ENCODE peak calls at places on chromosomes 13 and 19, in five cellular contexts. S is fibroblast of lung, V is mammary epithelial cell, E is HepG2, Z is neural progenitor cell. O is an unnamed sample.

GRCh38 chr19:17681505-17682125 is 6.5 kb downstream of the UNC13A start:
- DNase-seq in S (peak), V (no peak), E (no peak), Z (peak), O (peak)

GRCh38 chr19:20969898-20970297 is 46.8 kb downstream of the ZNF85 start:
- DNase-seq in S (no peak), V (peak), E (no peak), Z (no peak), O (no peak)

GRCh38 chr19:38616265-38616664 is 1.5 kb downstream of the MAP4K1 start:
- DNase-seq in S (no peak), V (no peak), E (no peak), Z (no peak), O (no peak)

GRCh38 chr13:78045916-78046315 is 127.3 kb upstream of the EDNRB start:
- DNase-seq in S (no peak), V (no peak), E (no peak), Z (no peak), O (no peak)

GRCh38 chr19:30028992-30029343 is 86.9 kb downstream of the URI1 start:
- DNase-seq in S (no peak), V (no peak), E (no peak), Z (no peak), O (no peak)

GRCh38 chr13:30142502-30143211 is 164.7 kb downstream of the KATNAL1 start:
- DNase-seq in S (peak), V (peak), E (peak), Z (no peak), O (peak)

GRCh38 chr19:12786149-12786870 is 5.0 kb upstream of the JUNB start:
- DNase-seq in S (no peak), V (no peak), E (no peak), Z (no peak), O (no peak)

GRCh38 chr19:7602935-7603497 is 7.4 kb downstream of the CAMSAP3 start:
- DNase-seq in S (no peak), V (no peak), E (no peak), Z (no peak), O (no peak)

GRCh38 chr19:49151339-49152217 is 3.6 kb downstream of the HRC start:
- DNase-seq in S (peak), V (peak), E (no peak), Z (peak), O (peak)

GRCh38 chr13:49373699-49374098 is 70.2 kb downstream of the CAB39L start:
- DNase-seq in S (peak), V (no peak), E (peak), Z (no peak), O (peak)

GRCh38 chr13:29855009-29855408 is 4.6 kb upstream of the UBL3 start:
- DNase-seq in S (no peak), V (no peak), E (no peak), Z (no peak), O (no peak)

GRCh38 chr13:67147257-67148218 is 82.6 kb downstream of the PCDH9 start:
- DNase-seq in S (peak), V (no peak), E (no peak), Z (peak), O (peak)

GRCh38 chr19:18905520-18906236 is 9.7 kb upstream of the CERS1 start:
- DNase-seq in S (no peak), V (no peak), E (no peak), Z (no peak), O (no peak)

GRCh38 chr13:25170554-25171107 is 1.5 kb downstream of the AMER2 start:
- DNase-seq in S (no peak), V (no peak), E (no peak), Z (peak), O (peak)

GRCh38 chr13:112711528-112712265 is 21.9 kb downstream of the ATP11A start:
- DNase-seq in S (peak), V (peak), E (peak), Z (peak), O (peak)

GRCh38 chr19:5152767-5153532 is 184.0 kb downstream of the KDM4B start:
- DNase-seq in S (no peak), V (no peak), E (no peak), Z (no peak), O (no peak)

GRCh38 chr19:10226376-10227214 is 4.5 kb downstream of the S1PR2 start:
- DNase-seq in S (peak), V (no peak), E (no peak), Z (no peak), O (peak)

GRCh38 chr19:19571387-19571786 is 33.3 kb downstream of the CILP2 start:
- DNase-seq in S (no peak), V (no peak), E (no peak), Z (no peak), O (no peak)

GRCh38 chr13:31355001-31355400 is 155.2 kb downstream of the B3GLCT start:
- DNase-seq in S (no peak), V (no peak), E (no peak), Z (no peak), O (no peak)

DNA sequence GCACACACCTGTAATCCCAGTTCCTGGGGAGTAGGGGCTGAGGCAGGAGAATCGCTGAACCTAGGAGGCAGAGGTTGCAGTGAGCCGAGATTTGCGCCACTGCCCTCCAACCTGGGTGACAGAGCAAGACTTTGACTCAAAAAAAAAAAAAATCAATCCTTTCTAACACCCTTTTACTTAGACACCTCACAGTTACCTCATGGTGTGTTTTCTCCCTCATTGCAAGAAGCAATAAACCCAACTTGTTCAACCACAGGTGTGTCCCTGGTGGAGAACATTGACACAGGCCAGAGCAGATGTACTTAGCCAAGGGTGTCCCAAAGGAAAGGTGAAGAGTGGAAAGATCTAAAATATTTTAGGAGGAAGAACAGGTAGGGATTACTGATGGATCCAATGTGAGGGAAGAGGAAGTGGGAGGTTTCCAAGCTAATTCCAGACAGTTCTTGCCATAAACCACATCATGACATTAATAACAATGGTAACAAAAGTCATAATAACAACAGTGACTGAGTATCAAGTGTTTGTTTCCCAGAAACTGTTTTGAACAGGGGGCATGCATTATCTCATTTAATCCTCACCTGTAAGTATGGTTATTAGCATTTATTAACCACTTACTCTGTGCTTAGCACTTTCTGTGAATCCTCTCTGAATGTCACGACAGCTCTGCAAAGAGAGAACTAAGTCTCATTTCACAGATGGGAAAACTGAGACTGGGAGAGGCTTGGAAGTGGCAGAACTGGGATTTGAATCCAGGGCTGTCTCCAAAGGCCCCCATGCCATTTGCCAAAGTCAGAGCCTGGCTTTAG is 3.1 kb upstream of the LYPD3 start:
- DNase-seq in S (no peak), V (peak), E (no peak), Z (no peak), O (no peak)
- H3K4me2 ChIP-seq in S (no peak), V (no peak), E (no peak), Z (no peak), O (no peak)

GRCh38 chr13:96994030-96994848 is at the start of gene OXGR1:
- DNase-seq in S (no peak), V (no peak), E (no peak), Z (peak), O (peak)
- TF ChIP-seq EZH2 in S (no peak), V (no peak), E (no peak), Z (peak), O (no peak)

GRCh38 chr19:938233-938923 is 12.5 kb downstream of the ARID3A start:
- DNase-seq in S (no peak), V (no peak), E (no peak), Z (no peak), O (no peak)

GRCh38 chr19:934865-935422 is 9.1 kb downstream of the ARID3A start:
- DNase-seq in S (peak), V (no peak), E (peak), Z (no peak), O (peak)

GRCh38 chr19:933553-933882 is 7.7 kb downstream of the ARID3A start:
- DNase-seq in S (no peak), V (no peak), E (no peak), Z (no peak), O (no peak)

GRCh38 chr19:934197-934840 is 8.5 kb downstream of the ARID3A start:
- DNase-seq in S (no peak), V (no peak), E (no peak), Z (no peak), O (no peak)

GRCh38 chr19:936175-936546 is 10.3 kb downstream of the ARID3A start:
- DNase-seq in S (no peak), V (no peak), E (no peak), Z (no peak), O (no peak)
- H3K9ac ChIP-seq in S (no peak), V (no peak), E (no peak), Z (no peak), O (no peak)

DNA sequence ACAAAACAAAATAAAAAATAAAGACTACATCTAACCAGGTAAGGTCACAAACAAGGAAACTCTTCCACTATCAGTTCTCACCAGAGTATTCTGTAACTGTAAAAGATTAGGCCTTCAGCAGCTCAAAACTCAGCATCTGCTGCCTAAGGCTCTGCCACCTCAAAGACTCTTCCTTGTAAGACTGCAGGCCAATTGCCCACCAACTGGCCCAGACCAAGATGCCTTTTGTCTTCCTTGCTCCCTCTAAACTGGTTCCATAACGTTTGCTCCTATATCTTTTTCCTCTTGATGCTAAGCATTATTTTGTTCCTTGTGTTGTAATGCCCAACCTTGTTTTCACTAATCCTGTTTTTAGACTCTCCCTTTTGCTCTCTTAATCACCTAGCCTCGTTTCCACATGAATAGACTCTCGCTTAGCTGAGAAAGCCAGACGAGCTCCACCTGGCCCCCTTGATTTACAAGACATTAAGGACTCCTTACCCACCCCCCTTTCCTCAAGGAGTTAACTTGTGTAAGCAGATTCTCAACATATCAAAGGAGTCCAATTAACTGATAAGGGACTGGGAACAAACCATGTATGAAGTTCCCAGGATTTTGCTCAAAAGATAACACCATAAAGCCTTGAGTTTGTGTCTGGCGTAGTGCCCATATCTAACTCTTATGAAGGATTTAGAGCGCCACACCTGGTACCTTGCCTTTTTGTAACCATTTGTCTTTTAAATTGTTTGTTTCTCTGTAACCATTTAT is 1.5 kb downstream of the ZNF814 start:
- DNase-seq in S (peak), V (no peak), E (no peak), Z (peak), O (peak)
- H3K4me2 ChIP-seq in S (peak), V (peak), E (no peak), Z (peak), O (peak)

GRCh38 chr13:110923086-110923485 is 8.2 kb upstream of the ANKRD10 start:
- DNase-seq in S (no peak), V (no peak), E (no peak), Z (no peak), O (no peak)

GRCh38 chr13:110921695-110922094 is 6.8 kb upstream of the ANKRD10 start:
- DNase-seq in S (no peak), V (no peak), E (no peak), Z (peak), O (no peak)

GRCh38 chr13:110921209-110921608 is 6.3 kb upstream of the ANKRD10 start:
- DNase-seq in S (no peak), V (no peak), E (no peak), Z (no peak), O (no peak)

GRCh38 chr13:110923777-110924638 is 9.1 kb upstream of the ANKRD10 start:
- DNase-seq in S (no peak), V (no peak), E (no peak), Z (no peak), O (no peak)

DNA sequence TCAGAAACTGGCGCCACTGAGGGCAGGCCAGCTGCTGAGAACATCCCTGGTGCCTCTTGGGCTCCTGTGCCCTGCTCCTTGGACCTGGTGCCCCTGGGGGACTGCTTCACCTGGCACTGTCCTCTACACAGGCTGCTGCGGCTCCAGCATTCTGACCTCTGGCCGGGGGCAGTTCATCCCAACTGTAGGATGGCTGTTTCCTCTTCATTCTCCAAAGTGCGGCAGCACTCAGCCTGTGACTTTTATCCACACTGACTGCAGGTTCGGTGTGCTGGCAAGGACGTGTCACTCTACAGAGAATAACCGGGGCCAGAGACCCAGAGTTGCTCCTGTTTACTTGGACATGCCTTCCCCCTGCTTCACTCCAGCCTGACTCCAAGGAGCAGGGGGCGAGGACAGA is 7.6 kb upstream of the ANKRD10 start:
- DNase-seq in S (no peak), V (no peak), E (no peak), Z (no peak), O (no peak)
- TF ChIP-seq EZH2 in S (peak), V (no peak), E (no peak), Z (no peak), O (no peak)

DNA sequence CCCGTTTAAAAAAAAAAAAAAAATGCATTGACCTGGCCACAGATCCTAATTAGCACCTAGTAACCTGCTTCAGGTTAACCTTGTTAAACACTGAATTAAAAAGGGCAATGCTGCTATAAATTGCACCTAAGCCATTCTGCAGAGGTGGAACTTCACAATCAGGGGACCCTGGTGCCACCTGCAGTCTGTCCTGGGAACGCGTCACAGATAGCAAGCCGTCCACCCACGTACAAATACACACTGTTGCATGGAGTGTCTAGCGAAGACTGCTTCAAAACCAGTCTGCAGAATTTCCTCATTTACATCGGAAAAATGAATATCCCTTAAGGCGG is 169.3 kb downstream of the COL4A1 start:
- DNase-seq in S (no peak), V (no peak), E (peak), Z (peak), O (peak)
- H3K9ac ChIP-seq in S (no peak), V (peak), E (no peak), Z (no peak), O (peak)

GRCh38 chr19:48111280-48111679 is 663 bp upstream of the PLA2G4C start:
- DNase-seq in S (no peak), V (no peak), E (no peak), Z (no peak), O (no peak)

GRCh38 chr19:48113190-48113917 is 2.7 kb upstream of the PLA2G4C start:
- DNase-seq in S (no peak), V (peak), E (no peak), Z (no peak), O (no peak)

GRCh38 chr19:48108997-48109782 is 1.4 kb downstream of the PLA2G4C start:
- DNase-seq in S (no peak), V (no peak), E (no peak), Z (no peak), O (no peak)

DNA sequence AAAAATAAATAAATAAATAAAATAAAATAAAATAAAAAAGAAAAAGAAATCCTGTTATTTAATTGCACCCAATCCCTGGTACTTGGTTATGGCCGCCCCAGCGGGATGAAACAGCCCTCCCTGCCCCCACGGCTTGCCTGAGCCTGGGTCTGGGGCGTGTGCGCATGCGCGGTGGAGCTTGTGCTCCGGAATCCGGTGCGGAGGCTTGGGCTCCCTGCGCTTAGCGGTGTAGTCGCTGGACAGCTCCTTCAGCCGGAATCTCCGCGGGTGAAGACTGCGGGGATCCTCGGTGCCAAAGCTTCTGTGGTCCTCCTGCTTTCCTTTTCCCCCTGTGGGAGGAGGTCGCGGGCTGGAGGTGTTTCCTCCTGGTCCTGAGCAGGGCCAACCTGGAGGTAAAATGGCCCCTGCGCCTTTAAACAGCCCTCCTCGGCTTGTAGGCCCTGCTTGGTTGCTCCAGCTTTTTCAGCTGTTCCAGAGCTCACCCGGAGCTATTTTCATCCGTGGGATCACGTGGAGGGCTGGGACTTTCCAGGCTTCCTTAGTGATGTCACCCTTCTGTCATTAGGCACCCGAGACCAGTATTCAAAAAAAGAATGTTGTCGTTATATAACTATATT is at the start of gene PLA2G4C:
- DNase-seq in S (peak), V (peak), E (peak), Z (peak), O (peak)
- H3K4me2 ChIP-seq in S (peak), V (peak), E (peak), Z (peak), O (peak)

GRCh38 chr13:52405767-52406494 is at the start of gene THSD1:
- DNase-seq in S (peak), V (peak), E (no peak), Z (peak), O (peak)
- TF ChIP-seq EZH2 in S (no peak), V (no peak), E (no peak), Z (peak), O (no peak)